ENCODE peak calls at places on chromosomes 12 and 14, in four cellular contexts. D is astrocyte of the cerebellum, A is T-cell, I is amniotic stem cell. N is an unnamed sample.

GRCh38 chr14:75438486-75439080 is 10.8 kb downstream of the JDP2 start:
- DNase-seq in D (no peak), A (no peak), I (no peak), N (no peak)

GRCh38 chr12:53667080-53667479 is 8.8 kb downstream of the ATP5MC2 start:
- DNase-seq in D (no peak), A (no peak), I (no peak), N (no peak)

GRCh38 chr14:21039059-21039422 is 3.1 kb upstream of the RNASE7 start:
- DNase-seq in D (no peak), A (no peak), I (no peak), N (no peak)

GRCh38 chr14:61244051-61244450 is 37.1 kb downstream of the TMEM30B start:
- DNase-seq in D (no peak), A (no peak), I (no peak), N (no peak)

GRCh38 chr14:60161176-60162107 is 3.8 kb downstream of the DHRS7 start:
- DNase-seq in D (no peak), A (no peak), I (no peak), N (no peak)

GRCh38 chr12:90333939-90334338 is 621.0 kb downstream of the CCER1 start:
- DNase-seq in D (no peak), A (no peak), I (no peak), N (no peak)

GRCh38 chr12:52519826-52520662 is at the start of gene KRT5:
- DNase-seq in D (no peak), A (no peak), I (no peak), N (no peak)

GRCh38 chr14:23984891-23985607 is 3.7 kb upstream of the DHRS4L2 start:
- DNase-seq in D (no peak), A (no peak), I (no peak), N (no peak)

GRCh38 chr14:22428681-22429315 is 160.2 kb downstream of the DAD1 start:
- DNase-seq in D (no peak), A (no peak), I (no peak), N (no peak)

GRCh38 chr12:109523504-109523903 is 46.1 kb downstream of the UBE3B start:
- DNase-seq in D (no peak), A (no peak), I (no peak), N (no peak)

GRCh38 chr12:80268924-80269749 is 169.8 kb downstream of the OTOGL start:
- DNase-seq in D (peak), A (no peak), I (peak), N (no peak)

GRCh38 chr12:53670308-53670707 is 5.6 kb downstream of the ATP5MC2 start:
- DNase-seq in D (no peak), A (no peak), I (no peak), N (no peak)

GRCh38 chr12:90790747-90791146 is 164.2 kb downstream of the CCER1 start:
- DNase-seq in D (no peak), A (no peak), I (no peak), N (no peak)